ENCODE peak calls at places on chromosome 2, in nine cellular contexts. V is activated CD8-positive, alpha-beta memory T cell treated with anti-CD3 and anti-CD28 coated beads for 24 hours; R is kidney glomerular epithelial cell; K is smooth muscle cell of the brain vasculature; P is sciatic nerve; X is NCI-H1436 treated with DMSO at 0.1 percent for 48 hours; N is activated CD4-positive, alpha-beta memory T cell treated with anti-CD3 and anti-CD28 coated beads, Interleukin-2, amount 10 ng/mL, durations not matched to agents 7 days and 5 days; C is activated T-helper 1 cell treated with anti-CD3 and anti-CD28 coated beads, Interleukin-2, amount 50 U/mL, for 16 hours; H is right cardiac atrium. B is an unnamed sample.
A peak's percentile ranks its signal among the peaks of the same experiment; 100 is the strongest.

GRCh38 chr2:234286118-234286598 is 210.7 kb downstream of the ARL4C start:
- DNase-seq in V (no peak), R (no peak), K (no peak), P (no peak), X (no peak), N (no peak), C (no peak), H (no peak), B (no peak)

GRCh38 chr2:156748238-156748637 is 312.1 kb downstream of the GPD2 start:
- DNase-seq in V (no peak), R (no peak), K (no peak), P (no peak), X (no peak), N (no peak), C (no peak), H (no peak), B (no peak)

GRCh38 chr2:241767464-241768250 is 9.0 kb upstream of the GAL3ST2 start:
- DNase-seq in V (peak; percentile 55), R (no peak), K (no peak), P (peak; percentile 55), X (no peak), N (peak; percentile 16), C (no peak), H (no peak), B (no peak)

GRCh38 chr2:171141320-171141719 is 19.4 kb downstream of the TLK1 start:
- DNase-seq in V (no peak), R (no peak), K (no peak), P (no peak), X (no peak), N (no peak), C (no peak), H (no peak), B (no peak)

GRCh38 chr2:24926602-24927252 is 6.7 kb upstream of the ADCY3 start:
- DNase-seq in V (peak; percentile 74), R (no peak), K (no peak), P (peak; percentile 86), X (no peak), N (peak; percentile 62), C (no peak), H (peak; percentile 84), B (no peak)

GRCh38 chr2:128835342-128835855 is 516.7 kb upstream of the HS6ST1 start:
- DNase-seq in V (no peak), R (no peak), K (no peak), P (no peak), X (no peak), N (no peak), C (no peak), H (no peak), B (no peak)

GRCh38 chr2:230268606-230269222 is 43.2 kb downstream of the SP140 start:
- DNase-seq in V (no peak), R (no peak), K (no peak), P (no peak), X (no peak), N (no peak), C (no peak), H (no peak), B (no peak)

GRCh38 chr2:192196451-192197194 is 1.9 kb upstream of the TMEFF2 start:
- DNase-seq in V (no peak), R (no peak), K (no peak), P (no peak), X (no peak), N (no peak), C (no peak), H (no peak), B (no peak)

GRCh38 chr2:127578411-127578810 is 42.9 kb downstream of the MYO7B start:
- DNase-seq in V (no peak), R (no peak), K (no peak), P (no peak), X (no peak), N (peak; percentile 2), C (no peak), H (no peak), B (no peak)

GRCh38 chr2:237497820-237498128 is 10.7 kb downstream of the MLPH start:
- DNase-seq in V (no peak), R (no peak), K (no peak), P (peak; percentile 76), X (no peak), N (no peak), C (no peak), H (no peak), B (no peak)

GRCh38 chr2:48600204-48600813 is 17.3 kb upstream of the GTF2A1L start:
- DNase-seq in V (no peak), R (no peak), K (peak; percentile 21), P (no peak), X (no peak), N (no peak), C (no peak), H (no peak), B (peak; percentile 25)

B was measured in NCI-H187 treated with DMSO at 0.1 percent for 48 hours.